ENCODE peak calls at places on chromosomes 4 and X, in seven cellular contexts. X is ovary; A is uterus; N is coronary artery; Z is upper lobe of right lung; H is psoas muscle; B is CD8-positive, alpha-beta T cell. W is an unnamed sample.

GRCh38 chrX:44731160-44731559 is 112.7 kb upstream of the DUSP21 start:
- DNase-seq in X (no peak), A (no peak), N (no peak), Z (no peak), H (no peak), B (no peak), W (no peak)

GRCh38 chr4:156223985-156224384 is 270.3 kb upstream of the CTSO start:
- DNase-seq in X (no peak), A (no peak), N (no peak), Z (no peak), H (no peak), B (no peak), W (no peak)

GRCh38 chr4:70915048-70915815 is 13.1 kb downstream of the MOB1B start:
- DNase-seq in X (no peak), A (no peak), N (no peak), Z (no peak), H (no peak), B (no peak), W (no peak)

GRCh38 chrX:139890991-139891700 is 41.7 kb downstream of the ATP11C start:
- DNase-seq in X (no peak), A (no peak), N (no peak), Z (no peak), H (no peak), B (no peak), W (no peak)

GRCh38 chrX:48648299-48648698 is 35.3 kb upstream of the WAS start:
- DNase-seq in X (peak), A (peak), N (peak), Z (no peak), H (peak), B (peak), W (peak)

GRCh38 chr4:184309241-184310170 is 91.8 kb upstream of the ENPP6 start:
- DNase-seq in X (no peak), A (no peak), N (no peak), Z (no peak), H (no peak), B (no peak), W (no peak)

GRCh38 chrX:920234-920799 is 289.7 kb downstream of the SHOX start:
- DNase-seq in X (no peak), A (no peak), N (no peak), Z (no peak), H (no peak), B (no peak), W (no peak)

GRCh38 chr4:150082241-150082640 is 4.0 kb downstream of the DCLK2 start:
- DNase-seq in X (no peak), A (no peak), N (no peak), Z (no peak), H (no peak), B (no peak), W (no peak)

GRCh38 chrX:18173494-18174180 is 47.0 kb downstream of the BEND2 start:
- DNase-seq in X (no peak), A (no peak), N (no peak), Z (no peak), H (peak), B (no peak), W (peak)

GRCh38 chr4:28886934-28887333 is 1833.2 kb upstream of the PCDH7 start:
- DNase-seq in X (no peak), A (no peak), N (no peak), Z (no peak), H (no peak), B (no peak), W (no peak)
- H3K27ac ChIP-seq in X (no peak), A (no peak), N (no peak), Z (no peak), H (no peak), B (no peak), W (no peak)

DNA sequence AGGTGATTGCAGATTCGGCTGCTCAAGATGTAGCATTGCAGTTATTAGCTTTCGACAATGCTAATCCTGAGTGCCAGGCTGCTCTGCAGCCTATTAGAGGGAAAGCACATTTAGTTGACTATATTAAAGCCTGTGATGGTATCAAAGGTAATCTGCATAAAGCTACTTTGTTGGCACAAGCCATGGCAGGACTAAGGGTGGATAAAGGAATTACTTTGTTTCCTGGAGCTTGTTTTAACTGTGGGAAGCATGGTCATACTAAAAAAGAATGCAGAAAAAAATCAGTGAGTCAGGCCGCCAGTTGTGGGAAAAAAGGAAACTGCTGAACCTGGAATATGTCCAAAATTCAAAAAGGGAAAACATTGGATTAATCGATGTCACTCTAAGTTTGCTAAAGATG is 154.9 kb upstream of the TECRL start:
- DNase-seq in X (no peak), A (no peak), N (no peak), Z (no peak), H (no peak), B (no peak), W (no peak)
- H3K4me3 ChIP-seq in X (no peak), A (no peak), N (no peak), Z (no peak), H (no peak), B (no peak), W (no peak)

DNA sequence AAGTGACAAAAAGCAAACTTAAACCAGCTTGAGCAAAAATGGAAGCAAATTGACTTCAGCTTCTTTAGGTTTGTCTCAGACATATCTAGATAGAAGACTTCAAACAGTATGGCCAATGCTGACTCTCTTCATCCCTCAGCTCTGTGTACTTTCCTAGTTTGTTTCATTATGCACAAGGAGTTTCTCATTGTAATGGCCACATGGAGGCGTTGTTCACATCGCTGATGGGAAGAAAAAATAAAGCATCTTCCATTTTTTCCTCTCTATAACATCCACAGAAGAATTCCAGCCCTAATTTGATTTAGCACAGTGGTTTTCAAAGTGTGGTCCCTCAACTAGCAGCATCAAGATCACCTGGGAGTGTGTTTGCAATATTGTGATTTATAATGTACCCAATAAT is 397.5 kb upstream of the PRKX start:
- DNase-seq in X (no peak), A (no peak), N (no peak), Z (no peak), H (no peak), B (no peak), W (no peak)
- TF ChIP-seq CTCF in X (no peak), A (no peak), N (no peak), Z (no peak), H (no peak), B (no peak), W (no peak)

GRCh38 chr4:123743821-123744220 is 347.2 kb downstream of the SPRY1 start:
- DNase-seq in X (no peak), A (no peak), N (no peak), Z (no peak), H (no peak), B (no peak), W (no peak)
- H3K27ac ChIP-seq in X (no peak), A (no peak), N (peak), Z (peak), H (no peak), B (no peak), W (peak)

DNA sequence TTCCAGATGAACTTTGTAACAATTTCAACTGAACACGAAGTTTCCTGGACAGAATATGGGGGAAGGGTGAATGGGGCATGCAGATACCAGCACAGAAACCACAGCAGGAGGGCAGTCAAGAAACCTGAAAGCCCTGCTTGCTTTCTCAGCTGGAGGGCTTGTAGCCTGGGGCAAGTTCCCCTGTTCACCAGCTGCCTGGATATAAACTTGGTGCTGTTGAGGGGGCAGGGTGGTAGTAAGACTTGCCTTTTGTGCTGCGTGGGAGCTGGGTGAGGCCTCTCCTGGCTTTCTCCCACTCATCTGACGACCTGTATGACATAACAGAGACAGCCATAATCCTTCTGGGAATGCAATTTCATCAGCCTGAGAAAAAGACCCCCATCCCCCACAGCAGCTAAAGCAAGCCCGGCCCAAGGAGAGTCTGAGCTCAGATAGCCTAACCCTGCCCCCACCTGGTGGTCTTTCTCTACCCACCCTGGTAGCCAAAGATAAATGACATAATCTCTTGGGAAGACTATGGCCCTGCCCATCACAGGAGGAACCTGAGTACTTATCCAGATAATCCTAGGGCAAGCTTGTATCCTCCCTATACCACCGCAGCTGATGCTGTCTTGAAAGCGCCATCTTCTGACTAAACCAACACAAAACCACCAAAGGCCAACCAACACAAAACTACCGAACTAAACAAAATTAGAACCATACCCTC is 234.3 kb downstream of the LAS1L start:
- DNase-seq in X (no peak), A (no peak), N (no peak), Z (no peak), H (no peak), B (no peak), W (no peak)
- H3K4me3 ChIP-seq in X (no peak), A (no peak), N (no peak), Z (no peak), H (no peak), B (no peak), W (no peak)

GRCh38 chr4:163688856-163689255 is 194.4 kb downstream of the TMA16 start:
- DNase-seq in X (no peak), A (no peak), N (no peak), Z (no peak), H (no peak), B (no peak), W (no peak)

GRCh38 chr4:163693776-163694175 is 199.3 kb downstream of the TMA16 start:
- DNase-seq in X (no peak), A (no peak), N (no peak), Z (no peak), H (no peak), B (no peak), W (no peak)

GRCh38 chr4:163693211-163693610 is 198.7 kb downstream of the TMA16 start:
- DNase-seq in X (no peak), A (no peak), N (no peak), Z (no peak), H (no peak), B (no peak), W (no peak)

GRCh38 chr4:163697121-163697520 is 202.6 kb downstream of the TMA16 start:
- DNase-seq in X (no peak), A (no peak), N (no peak), Z (no peak), H (no peak), B (no peak), W (no peak)

DNA sequence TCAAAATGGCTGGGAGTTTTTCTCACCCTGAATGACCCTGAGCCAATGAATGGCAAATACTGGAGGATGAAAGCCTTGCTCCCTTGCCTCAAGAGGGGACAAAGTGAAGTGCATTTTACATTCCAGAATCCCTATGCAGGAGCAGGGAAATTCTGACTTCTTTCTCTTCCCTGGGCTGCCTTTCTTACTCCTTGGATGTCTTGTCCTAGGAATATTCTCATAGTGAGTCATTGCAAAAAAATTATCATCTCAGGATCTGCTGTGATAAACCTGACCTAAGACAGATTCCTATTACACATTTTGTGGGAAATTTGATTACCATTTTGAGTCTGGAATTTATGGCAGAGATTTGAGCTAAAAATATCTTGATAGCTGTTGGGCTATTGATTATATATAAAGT is 199.9 kb downstream of the TMA16 start:
- DNase-seq in X (no peak), A (no peak), N (no peak), Z (no peak), H (no peak), B (no peak), W (no peak)
- TF ChIP-seq CTCF in X (no peak), A (no peak), N (no peak), Z (no peak), H (no peak), B (no peak), W (no peak)